ENCODE peak calls at places on chromosome 4, in five cellular contexts. F, P, S, M and J are unnamed samples.

GRCh38 chr4:172143605-172144314 is 330.6 kb downstream of the GALNTL6 start:
- DNase-seq in F (no peak), M (no peak), P (no peak), S (no peak), J (no peak)

GRCh38 chr4:94532016-94532789 is 80.5 kb downstream of the PDLIM5 start:
- DNase-seq in P (peak; percentile 36), M (no peak), F (no peak), S (no peak), J (no peak)

GRCh38 chr4:140102406-140102805 is 51.6 kb downstream of the MAML3 start:
- DNase-seq in P (peak; percentile 41), S (no peak), F (no peak), M (no peak), J (no peak)

GRCh38 chr4:88690355-88690754 is 7.3 kb downstream of the NAP1L5 start:
- DNase-seq in F (no peak), P (no peak), M (no peak), S (no peak), J (no peak)

GRCh38 chr4:176259330-176260090 is 9.5 kb downstream of the ASB5 start:
- DNase-seq in S (no peak), P (no peak), M (no peak), F (no peak), J (no peak)

GRCh38 chr4:168631241-168632151 is 134.6 kb downstream of the PALLD start:
- DNase-seq in M (no peak), S (peak; percentile 71), P (no peak), F (no peak), J (no peak)

GRCh38 chr4:44804301-44804700 is 77.9 kb upstream of the GNPDA2 start:
- DNase-seq in S (no peak), P (no peak), F (no peak), M (no peak), J (no peak)

GRCh38 chr4:176949022-176949421 is 156.3 kb upstream of the VEGFC start:
- DNase-seq in M (no peak), S (no peak), F (no peak), P (no peak), J (no peak)

GRCh38 chr4:55757356-55758024 is 62.1 kb upstream of the EXOC1L start:
- DNase-seq in S (no peak), F (no peak), M (no peak), P (no peak), J (no peak)

GRCh38 chr4:76309939-76310549 is 3.5 kb downstream of the STBD1 start:
- DNase-seq in S (no peak), M (no peak), F (no peak), P (no peak), J (no peak)

GRCh38 chr4:151266542-151266941 is 10.4 kb upstream of the PRSS48 start:
- DNase-seq in M (no peak), S (no peak), P (no peak), F (no peak), J (no peak)

GRCh38 chr4:185209031-185209851 is at the start of gene SNX25:
- DNase-seq in M (peak; percentile 82), P (no peak), S (peak; percentile 67), F (peak; percentile 61), J (peak; percentile 81)

GRCh38 chr4:155809835-155810234 is 51.0 kb downstream of the GUCY1B1 start:
- DNase-seq in M (no peak), P (no peak), F (no peak), S (peak; percentile 58), J (no peak)

GRCh38 chr4:101200561-101200960 is 146.8 kb downstream of the PPP3CA start:
- DNase-seq in F (no peak), P (no peak), S (no peak), M (no peak), J (no peak)

GRCh38 chr4:751676-752075 is 46.0 kb downstream of the PCGF3 start:
- DNase-seq in M (no peak), P (no peak), F (no peak), S (no peak), J (no peak)

GRCh38 chr4:179843370-179843769 is 2399.8 kb upstream of the TENM3 start:
- DNase-seq in M (no peak), F (no peak), P (no peak), S (no peak), J (no peak)

GRCh38 chr4:79184461-79184860 is 141.4 kb downstream of the NAA11 start:
- DNase-seq in S (no peak), F (no peak), M (no peak), P (no peak), J (no peak)

GRCh38 chr4:69497081-69497480 is 1.4 kb upstream of the UGT2B4 start:
- DNase-seq in F (no peak), M (no peak), S (no peak), P (no peak), J (no peak)

GRCh38 chr4:16227462-16227868 is 1.2 kb upstream of the TAPT1 start:
- DNase-seq in M (no peak), S (no peak), F (no peak), P (no peak), J (no peak)

GRCh38 chr4:147901886-147902285 is 170.0 kb downstream of the ARHGAP10 start:
- DNase-seq in S (no peak), P (no peak), F (no peak), M (no peak), J (no peak)

GRCh38 chr4:99705891-99706290 is 48.3 kb upstream of the C4orf54 start:
- DNase-seq in M (no peak), F (no peak), S (no peak), P (no peak), J (no peak)

GRCh38 chr4:6501171-6501570 is 28.8 kb upstream of the PPP2R2C start:
- DNase-seq in F (no peak), P (no peak), S (no peak), M (no peak), J (no peak)

GRCh38 chr4:123659759-123660158 is 263.2 kb downstream of the SPRY1 start:
- DNase-seq in P (no peak), M (no peak), S (no peak), F (no peak), J (no peak)

GRCh38 chr4:87589531-87589930 is 18.8 kb upstream of the DSPP start:
- DNase-seq in M (no peak), F (no peak), P (no peak), S (no peak), J (no peak)

GRCh38 chr4:4820264-4820663 is 39.2 kb upstream of the MSX1 start:
- DNase-seq in F (no peak), M (no peak), S (no peak), P (no peak), J (no peak)

GRCh38 chr4:182736207-182736606 is 181.0 kb downstream of the DCTD start:
- DNase-seq in P (no peak), S (no peak), F (no peak), M (no peak), J (no peak)

GRCh38 chr4:187603093-187603395 is 392.5 kb upstream of the ZFP42 start:
- DNase-seq in P (no peak), M (no peak), S (no peak), F (no peak), J (no peak)

GRCh38 chr4:181956502-181956901 is 286.7 kb upstream of the TENM3 start:
- DNase-seq in P (no peak), M (no peak), F (no peak), S (no peak), J (no peak)

GRCh38 chr4:141275834-141276233 is 55.1 kb downstream of the ZNF330 start:
- DNase-seq in M (no peak), P (no peak), F (no peak), S (no peak), J (no peak)

GRCh38 chr4:4328840-4329239 is 38.8 kb downstream of the ZBTB49 start:
- DNase-seq in S (no peak), M (no peak), F (no peak), P (no peak), J (no peak)

GRCh38 chr4:11618666-11619282 is 190.1 kb upstream of the HS3ST1 start:
- DNase-seq in S (no peak), P (no peak), M (no peak), F (no peak), J (no peak)

GRCh38 chr4:88908003-88908402 is 149.0 kb downstream of the FAM13A start:
- DNase-seq in S (no peak), F (no peak), P (no peak), M (no peak), J (no peak)